ENCODE peak calls at places on chromosomes 4 and X, in nine cellular contexts. W is occipital lobe, Z is RPMI8226, I is left lobe of liver, L is NCI-H1694, A is ACHN, N is brain microvascular endothelial cell, Y is cardiac muscle cell, M is suprapubic skin. E is an unnamed sample.

GRCh38 chrX:69066021-69066757 is 99.1 kb downstream of the PJA1 start:
- DNase-seq in Y (no peak), M (no peak), N (no peak), L (peak), I (peak), A (no peak), W (no peak), Z (no peak), E (no peak)

GRCh38 chrX:49892552-49892951 is 13.3 kb downstream of the USP27X start:
- DNase-seq in I (no peak), A (no peak), N (no peak), W (no peak), Y (no peak), M (no peak), Z (no peak), L (no peak), E (no peak)

GRCh38 chr4:98469776-98470175 is 188.6 kb downstream of the TSPAN5 start:
- DNase-seq in Y (no peak), L (no peak), Z (no peak), N (no peak), M (no peak), W (no peak), I (no peak), A (no peak), E (no peak)

GRCh38 chr4:118033148-118034060 is 882 bp upstream of the NDST3 start:
- DNase-seq in L (peak), A (peak), N (no peak), M (no peak), Y (peak), W (peak), Z (peak), I (peak), E (no peak)

GRCh38 chrX:77276742-77277141 is 170.4 kb upstream of the FGF16 start:
- DNase-seq in M (no peak), A (no peak), N (no peak), Y (no peak), W (no peak), L (no peak), Z (no peak), I (no peak), E (no peak)

GRCh38 chrX:1453951-1454785 is 1.5 kb upstream of the ASMTL start:
- DNase-seq in L (no peak), A (peak), Y (peak), W (no peak), N (peak), Z (peak), I (peak), M (peak), E (no peak)

GRCh38 chr4:16893141-16893571 is 5.3 kb downstream of the LDB2 start:
- DNase-seq in A (no peak), L (no peak), M (no peak), W (no peak), Y (peak), I (no peak), N (no peak), Z (no peak), E (no peak)

GRCh38 chrX:123964155-123964554 is 2.6 kb downstream of the STAG2 start:
- DNase-seq in N (no peak), M (no peak), A (peak), L (no peak), Y (peak), I (no peak), W (no peak), Z (no peak), E (no peak)

GRCh38 chrX:112877771-112878173 is 37.1 kb upstream of the AMOT start:
- DNase-seq in L (no peak), Y (no peak), M (no peak), A (no peak), W (no peak), I (no peak), Z (no peak), N (no peak), E (no peak)

GRCh38 chrX:133190877-133191738 is 27.0 kb downstream of the TFDP3 start:
- DNase-seq in W (no peak), L (no peak), Y (no peak), A (no peak), M (no peak), I (no peak), Z (peak), N (no peak), E (no peak)

GRCh38 chrX:110146521-110146920 is 143.6 kb downstream of the TMEM164 start:
- DNase-seq in Z (peak), L (peak), W (no peak), I (peak), A (peak), M (no peak), N (peak), Y (peak), E (no peak)

GRCh38 chr4:125389713-125390112 is 75.0 kb downstream of the FAT4 start:
- DNase-seq in N (peak), I (no peak), Z (no peak), A (peak), W (no peak), M (no peak), Y (peak), L (no peak), E (no peak)

GRCh38 chr4:78645853-78646757 is 94.5 kb downstream of the ANXA3 start:
- DNase-seq in Z (peak), N (peak), Y (peak), A (peak), L (no peak), M (peak), I (no peak), W (peak), E (no peak)

GRCh38 chrX:120302434-120302833 is 8.8 kb downstream of the TMEM255A start:
- DNase-seq in W (no peak), N (no peak), Z (peak), L (no peak), I (no peak), A (peak), M (no peak), Y (no peak), E (no peak)

GRCh38 chr4:67883902-67884301 is at the start of gene TMPRSS11D:
- DNase-seq in N (no peak), I (no peak), Y (no peak), W (no peak), A (no peak), M (no peak), Z (no peak), L (no peak), E (no peak)

GRCh38 chr4:184472540-184473264 is 1.6 kb downstream of the IRF2 start:
- DNase-seq in Z (peak), Y (peak), L (no peak), A (peak), N (peak), I (peak), W (peak), M (peak), E (no peak)

GRCh38 chrX:98654565-98654964 is 1755.5 kb downstream of the PCDH19 start:
- DNase-seq in W (no peak), Y (no peak), I (no peak), Z (no peak), A (no peak), L (no peak), N (no peak), M (no peak), E (no peak)

GRCh38 chr4:41935652-41936021 is 408 bp downstream of the TMEM33 start:
- DNase-seq in Z (peak), M (no peak), Y (no peak), I (no peak), L (no peak), A (no peak), N (no peak), W (no peak), E (no peak)

GRCh38 chr4:102862747-102863146 is 6.0 kb upstream of the CISD2 start:
- DNase-seq in W (no peak), M (no peak), A (no peak), N (no peak), L (no peak), I (no peak), Z (no peak), Y (no peak), E (no peak)

GRCh38 chrX:118536687-118537461 is 41.3 kb downstream of the DOCK11 start:
- DNase-seq in N (peak), L (peak), A (peak), Y (peak), M (no peak), W (no peak), Z (peak), I (no peak), E (no peak)

GRCh38 chr4:169612869-169613859 is 781 bp upstream of the NEK1 start:
- DNase-seq in N (peak), L (peak), Z (peak), Y (peak), W (peak), I (peak), A (peak), M (no peak), E (peak)

GRCh38 chrX:154836163-154836562 is 1.7 kb upstream of the SMIM9 start:
- DNase-seq in A (no peak), Y (no peak), N (no peak), W (no peak), Z (no peak), I (no peak), M (no peak), L (no peak), E (no peak)

GRCh38 chr4:71441186-71442169 is 102.7 kb downstream of the SLC4A4 start:
- DNase-seq in L (no peak), Z (peak), Y (no peak), M (no peak), W (no peak), I (no peak), N (no peak), A (peak), E (no peak)

GRCh38 chrX:88883205-88883604 is 136.2 kb downstream of the CPXCR1 start:
- DNase-seq in M (no peak), I (no peak), Y (no peak), W (no peak), Z (no peak), A (no peak), N (no peak), L (no peak), E (no peak)

GRCh38 chrX:25968920-25969319 is 169.2 kb upstream of the MAGEB18 start:
- DNase-seq in Y (peak), W (no peak), L (peak), A (peak), I (no peak), M (no peak), N (no peak), Z (peak), E (no peak)